ENCODE peak calls at places on chromosomes 4 and X, in six cellular contexts. K is adrenal gland, Y is amygdala, G is neural progenitor cell, H is GM13977, I is tibial nerve. S is an unnamed sample.

GRCh38 chr4:106365613-106366012 is 3.0 kb downstream of the GIMD1 start:
- DNase-seq in K (no peak), Y (no peak), G (no peak), H (no peak), I (no peak), S (no peak)

GRCh38 chr4:40307627-40308497 is 27.3 kb upstream of the CHRNA9 start:
- DNase-seq in K (peak), Y (no peak), G (no peak), H (no peak), I (peak), S (no peak)

GRCh38 chr4:154024097-154024496 is 235.2 kb upstream of the SFRP2 start:
- DNase-seq in K (no peak), Y (no peak), G (peak), H (no peak), I (no peak), S (no peak)

GRCh38 chr4:148436512-148436911 is 5.7 kb downstream of the NR3C2 start:
- DNase-seq in K (no peak), Y (no peak), G (no peak), H (no peak), I (no peak), S (no peak)

GRCh38 chr4:82776925-82777542 is 21.6 kb downstream of the SCD5 start:
- DNase-seq in K (no peak), Y (no peak), G (no peak), H (no peak), I (no peak), S (no peak)

GRCh38 chr4:117491531-117491930 is 406.2 kb upstream of the TRAM1L1 start:
- DNase-seq in K (no peak), Y (no peak), G (no peak), H (no peak), I (no peak), S (no peak)

GRCh38 chr4:7425591-7426468 is 8.9 kb downstream of the PSAPL1 start:
- DNase-seq in K (peak), Y (no peak), G (no peak), H (no peak), I (no peak), S (peak)

GRCh38 chrX:24463077-24463476 is 2.0 kb upstream of the PDK3 start:
- DNase-seq in K (no peak), Y (no peak), G (no peak), H (no peak), I (no peak), S (no peak)

GRCh38 chrX:71128166-71128833 is 9.9 kb downstream of the MED12 start:
- DNase-seq in K (no peak), Y (no peak), G (no peak), H (no peak), I (no peak), S (no peak)

GRCh38 chr4:119116925-119117900 is 18.4 kb upstream of the MYOZ2 start:
- DNase-seq in K (no peak), Y (no peak), G (no peak), H (no peak), I (no peak), S (no peak)

GRCh38 chr4:122692641-122693520 is 39.6 kb upstream of the BBS12 start:
- DNase-seq in K (no peak), Y (no peak), G (no peak), H (no peak), I (no peak), S (no peak)

GRCh38 chr4:48914311-48914710 is 7.7 kb upstream of the OCIAD2 start:
- DNase-seq in K (no peak), Y (no peak), G (no peak), H (no peak), I (no peak), S (no peak)

GRCh38 chrX:49220100-49220499 is 13.0 kb downstream of the CACNA1F start:
- DNase-seq in K (no peak), Y (no peak), G (no peak), H (no peak), I (no peak), S (no peak)

GRCh38 chrX:41406211-41406610 is 40.9 kb upstream of the NYX start:
- DNase-seq in K (no peak), Y (no peak), G (no peak), H (no peak), I (no peak), S (no peak)

GRCh38 chrX:84715315-84715714 is 213.1 kb upstream of the HDX start:
- DNase-seq in K (no peak), Y (no peak), G (no peak), H (no peak), I (no peak), S (no peak)

GRCh38 chrX:107700317-107700774 is 72.0 kb downstream of the PRPS1 start:
- DNase-seq in K (peak), Y (no peak), G (no peak), H (no peak), I (peak), S (no peak)

GRCh38 chr4:176150283-176150682 is 45.1 kb downstream of the SPATA4 start:
- DNase-seq in K (no peak), Y (no peak), G (no peak), H (no peak), I (no peak), S (no peak)

GRCh38 chr4:104571341-104571740 is 76.6 kb upstream of the CXXC4 start:
- DNase-seq in K (no peak), Y (no peak), G (peak), H (no peak), I (no peak), S (peak)

GRCh38 chrX:13029831-13030771 is 14.3 kb downstream of the FAM9C start:
- DNase-seq in K (no peak), Y (no peak), G (peak), H (no peak), I (no peak), S (peak)

GRCh38 chrX:5991393-5991792 is 237.3 kb downstream of the NLGN4X start:
- DNase-seq in K (no peak), Y (no peak), G (no peak), H (no peak), I (no peak), S (no peak)

GRCh38 chr4:126470862-126471261 is 1156.1 kb downstream of the FAT4 start:
- DNase-seq in K (no peak), Y (no peak), G (no peak), H (no peak), I (no peak), S (no peak)

GRCh38 chrX:13398073-13398823 is 78.4 kb upstream of the ATXN3L start:
- DNase-seq in K (peak), Y (no peak), G (no peak), H (no peak), I (peak), S (no peak)

GRCh38 chr4:39286263-39286662 is 79.9 kb downstream of the RFC1 start:
- DNase-seq in K (no peak), Y (no peak), G (no peak), H (no peak), I (no peak), S (no peak)

GRCh38 chr4:47913858-47914218 is 545 bp downstream of the NFXL1 start:
- DNase-seq in K (peak), Y (no peak), G (peak), H (peak), I (no peak), S (peak)

GRCh38 chr4:147596377-147596776 is 20.8 kb upstream of the TMEM184C start:
- DNase-seq in K (no peak), Y (no peak), G (no peak), H (peak), I (no peak), S (no peak)

GRCh38 chr4:147831452-147832192 is 99.7 kb downstream of the ARHGAP10 start:
- DNase-seq in K (peak), Y (no peak), G (no peak), H (no peak), I (peak), S (no peak)

GRCh38 chrX:39174761-39175417 is 373.6 kb downstream of the MID1IP1 start:
- DNase-seq in K (peak), Y (no peak), G (no peak), H (no peak), I (no peak), S (no peak)